ENCODE peak calls at places on chromosome 3, in five cellular contexts. F is left ventricle myocardium inferior, H is right lobe of liver, X is ovary, L is uterus. G is an unnamed sample.

GRCh38 chr3:42654331-42655201 is 1.1 kb downstream of the ZBTB47 start:
- DNase-seq in F (peak), H (peak), X (peak), L (peak), G (no peak)

GRCh38 chr3:29335438-29335837 is 54.6 kb downstream of the RBMS3 start:
- DNase-seq in F (peak), H (peak), X (peak), L (peak), G (no peak)

GRCh38 chr3:146664403-146664802 is 59.3 kb upstream of the PLSCR5 start:
- DNase-seq in F (no peak), H (no peak), X (no peak), L (no peak), G (no peak)

GRCh38 chr3:182364723-182365650 is 428.3 kb upstream of the ATP11B start:
- DNase-seq in F (no peak), H (no peak), X (no peak), L (no peak), G (no peak)

GRCh38 chr3:134252766-134253165 is 2.1 kb upstream of the RYK start:
- DNase-seq in F (no peak), H (no peak), X (no peak), L (no peak), G (no peak)

GRCh38 chr3:13273604-13274105 is 146.5 kb downstream of the NUP210 start:
- DNase-seq in F (no peak), H (no peak), X (no peak), L (no peak), G (no peak)

GRCh38 chr3:123075359-123075758 is 8.5 kb downstream of the PDIA5 start:
- DNase-seq in F (no peak), H (no peak), X (no peak), L (no peak), G (no peak)

GRCh38 chr3:67176396-67176795 is 178.3 kb downstream of the KBTBD8 start:
- DNase-seq in F (no peak), H (no peak), X (no peak), L (no peak), G (no peak)

GRCh38 chr3:29850641-29851040 is 569.8 kb downstream of the RBMS3 start:
- DNase-seq in F (no peak), H (no peak), X (no peak), L (no peak), G (no peak)

GRCh38 chr3:39193391-39193790 is 996 bp upstream of the XIRP1 start:
- DNase-seq in F (no peak), H (no peak), X (no peak), L (no peak), G (no peak)

DNA sequence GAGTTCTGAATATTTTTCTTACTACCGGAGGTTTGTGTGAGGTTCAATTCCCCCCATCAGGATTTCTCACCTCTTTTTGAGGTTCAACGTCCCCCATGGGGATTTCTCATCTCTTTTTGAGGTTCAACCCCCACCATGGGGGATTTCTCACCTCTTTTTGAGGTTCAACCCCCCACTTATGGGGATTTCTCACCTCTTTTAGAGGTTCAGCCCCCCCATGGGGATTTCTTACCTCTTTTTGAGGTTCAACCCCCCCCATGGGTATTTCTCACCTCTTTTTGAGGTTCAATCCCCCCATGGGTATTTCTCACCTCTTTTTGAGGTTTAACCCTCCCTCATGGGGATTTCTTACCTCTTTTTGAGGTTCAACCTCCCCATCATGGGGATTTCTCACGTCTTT is 26.3 kb downstream of the NDUFB4 start:
- DNase-seq in F (no peak), H (no peak), X (no peak), L (no peak), G (no peak)
- H3K27ac ChIP-seq in F (no peak), H (no peak), X (no peak), L (no peak), G (no peak)

GRCh38 chr3:148173836-148174235 is 523.9 kb upstream of the AGTR1 start:
- DNase-seq in F (no peak), H (no peak), X (no peak), L (no peak), G (no peak)

GRCh38 chr3:148175215-148175614 is 522.5 kb upstream of the AGTR1 start:
- DNase-seq in F (no peak), H (no peak), X (no peak), L (no peak), G (no peak)

DNA sequence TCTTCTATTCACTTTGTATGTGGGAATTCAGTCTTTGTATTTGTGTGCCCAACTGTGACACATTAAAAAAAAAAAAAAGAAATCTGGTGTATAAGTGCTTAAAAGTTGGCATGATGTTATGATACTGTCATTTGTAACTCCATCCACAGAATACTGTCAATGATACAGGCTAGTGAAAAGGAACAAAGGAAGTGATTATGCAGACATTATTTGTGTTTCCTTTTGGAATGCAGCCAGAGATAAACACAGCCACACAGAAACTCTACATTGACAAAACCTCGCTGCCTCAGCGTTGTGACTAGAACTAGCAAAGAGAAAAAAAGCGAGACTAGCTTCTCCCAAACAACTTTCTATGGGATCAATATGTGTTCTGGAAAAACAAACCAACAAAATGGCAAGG is 519.2 kb upstream of the AGTR1 start:
- DNase-seq in F (no peak), H (no peak), X (no peak), L (no peak), G (no peak)
- H3K27ac ChIP-seq in F (no peak), H (no peak), X (no peak), L (no peak), G (no peak)

GRCh38 chr3:5317572-5317971 is 130.1 kb downstream of the EDEM1 start:
- DNase-seq in F (no peak), H (no peak), X (no peak), L (no peak), G (no peak)

GRCh38 chr3:5324780-5325179 is 137.3 kb downstream of the EDEM1 start:
- DNase-seq in F (no peak), H (no peak), X (no peak), L (no peak), G (no peak)

GRCh38 chr3:5321941-5322340 is 134.4 kb downstream of the EDEM1 start:
- DNase-seq in F (no peak), H (no peak), X (no peak), L (no peak), G (no peak)
- H3K27ac ChIP-seq in F (no peak), H (no peak), X (no peak), L (no peak), G (no peak)

GRCh38 chr3:31957106-31957505 is 24.0 kb downstream of the OSBPL10 start:
- DNase-seq in F (no peak), H (no peak), X (no peak), L (no peak), G (peak)

GRCh38 chr3:31952205-31952604 is 28.9 kb downstream of the OSBPL10 start:
- DNase-seq in F (no peak), H (no peak), X (no peak), L (no peak), G (peak)

GRCh38 chr3:31955581-31955980 is 25.5 kb downstream of the OSBPL10 start:
- DNase-seq in F (no peak), H (no peak), X (no peak), L (no peak), G (peak)

GRCh38 chr3:31953636-31954035 is 27.4 kb downstream of the OSBPL10 start:
- DNase-seq in F (no peak), H (no peak), X (no peak), L (no peak), G (peak)

DNA sequence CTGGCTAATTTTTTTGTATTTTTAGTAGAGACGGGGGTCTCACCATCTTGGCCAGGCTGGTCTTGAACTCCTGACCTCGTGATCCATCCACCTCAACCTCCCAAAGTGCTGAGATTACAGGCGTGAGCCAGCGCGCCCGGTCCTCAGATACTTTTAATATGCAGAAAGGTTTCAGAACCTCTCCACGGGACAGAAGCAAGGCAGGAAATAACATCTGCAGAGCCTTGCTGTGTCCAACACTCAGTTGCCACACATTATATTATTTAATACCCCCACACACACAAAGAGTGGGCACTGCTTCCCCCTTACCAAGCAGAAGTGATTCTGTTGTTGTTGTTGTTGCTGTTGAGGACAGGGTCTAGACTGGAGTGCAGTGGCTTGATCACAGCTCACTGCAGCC is 28.0 kb downstream of the OSBPL10 start:
- DNase-seq in F (no peak), H (no peak), X (no peak), L (no peak), G (peak)
- H3K27ac ChIP-seq in F (no peak), H (no peak), X (no peak), L (no peak), G (no peak)

DNA sequence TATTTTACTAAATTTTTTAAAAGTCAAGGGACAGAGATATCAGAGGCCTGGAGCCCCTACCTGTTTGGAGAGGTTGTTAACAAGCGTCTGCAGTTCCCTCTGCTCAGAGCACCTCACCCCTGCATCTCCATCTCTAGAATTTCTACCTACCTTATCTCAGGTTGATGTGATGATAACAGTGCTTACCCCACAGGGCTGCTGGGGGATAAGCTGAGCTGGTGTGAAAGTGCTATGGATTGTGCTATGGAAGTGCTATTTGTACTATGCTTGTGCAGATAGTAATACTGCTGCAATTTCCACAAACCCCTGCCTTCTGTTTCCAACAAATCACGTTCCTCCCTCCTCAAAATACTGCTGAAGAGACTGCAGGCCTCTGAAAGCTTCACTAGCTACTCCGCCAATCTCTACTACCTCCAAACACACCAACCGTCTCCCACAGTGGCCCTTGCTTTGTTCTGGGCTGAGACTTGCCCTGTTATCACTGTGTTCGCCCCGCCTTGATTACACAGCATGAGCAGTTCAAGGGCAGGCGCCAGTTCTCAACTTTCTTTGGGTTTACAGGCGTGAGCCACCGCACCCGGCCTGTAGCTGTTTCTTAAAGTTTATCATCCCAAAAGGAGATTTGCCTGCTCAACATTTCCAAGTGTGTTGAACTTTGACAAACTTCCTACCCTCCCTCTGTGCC is 28.4 kb upstream of the PARL start:
- DNase-seq in F (no peak), H (no peak), X (no peak), L (no peak), G (no peak)
- H3K27ac ChIP-seq in F (no peak), H (no peak), X (no peak), L (no peak), G (no peak)

GRCh38 chr3:195085356-195086130 is 185.4 kb downstream of the XXYLT1 start:
- DNase-seq in F (peak), H (peak), X (no peak), L (no peak), G (no peak)

GRCh38 chr3:195086885-195087284 is 184.1 kb downstream of the XXYLT1 start:
- DNase-seq in F (peak), H (no peak), X (no peak), L (no peak), G (no peak)

GRCh38 chr3:195084746-195085145 is 186.2 kb downstream of the XXYLT1 start:
- DNase-seq in F (peak), H (no peak), X (no peak), L (no peak), G (no peak)

GRCh38 chr3:195086341-195086740 is 184.6 kb downstream of the XXYLT1 start:
- DNase-seq in F (peak), H (peak), X (no peak), L (no peak), G (no peak)

DNA sequence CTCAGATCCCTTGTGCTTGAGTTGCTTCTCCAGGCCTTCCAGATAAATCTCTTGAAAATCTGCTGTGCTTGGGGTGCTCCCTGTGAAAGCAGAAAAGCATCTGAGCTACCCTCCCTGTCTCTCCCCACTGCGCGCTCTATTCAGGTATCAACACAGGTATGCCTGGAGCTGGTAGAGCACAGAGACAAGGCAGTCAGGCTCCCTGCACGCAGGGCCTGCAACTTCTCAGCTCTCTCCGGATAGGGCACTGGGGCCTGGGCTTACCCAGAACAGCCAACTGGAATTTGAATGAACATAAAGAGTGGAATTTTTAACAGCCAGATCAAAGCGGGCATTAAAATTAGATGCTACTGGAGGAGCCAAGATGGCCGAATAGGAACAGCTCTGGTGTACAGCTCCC is 183.6 kb downstream of the XXYLT1 start:
- DNase-seq in F (no peak), H (no peak), X (no peak), L (no peak), G (no peak)
- H3K27ac ChIP-seq in F (no peak), H (no peak), X (no peak), L (no peak), G (no peak)

DNA sequence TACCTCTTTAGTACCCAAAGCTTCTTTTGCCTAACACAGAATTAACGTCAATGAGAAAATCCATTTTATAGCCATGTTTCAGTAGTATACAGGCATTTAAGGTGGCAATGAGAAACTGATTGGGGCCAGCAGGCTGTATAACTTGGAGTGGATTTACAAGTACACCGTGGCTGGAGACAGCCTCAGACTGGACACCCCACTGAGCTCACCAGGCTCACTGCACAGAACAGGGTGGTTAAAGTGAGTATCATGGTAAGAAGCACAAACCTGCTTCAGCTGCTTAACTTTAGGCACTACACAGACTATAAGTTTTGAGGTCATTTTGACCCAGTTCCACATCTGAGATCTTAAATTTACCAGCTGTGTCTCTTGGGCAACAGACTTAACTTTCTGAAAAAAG is 8.8 kb downstream of the CPOX start:
- DNase-seq in F (no peak), H (no peak), X (no peak), L (no peak), G (no peak)
- H3K27ac ChIP-seq in F (no peak), H (no peak), X (no peak), L (no peak), G (no peak)

GRCh38 chr3:57118279-57118678 is 46.9 kb downstream of the IL17RD start:
- DNase-seq in F (no peak), H (no peak), X (no peak), L (no peak), G (no peak)

GRCh38 chr3:57120803-57121174 is 44.4 kb downstream of the IL17RD start:
- DNase-seq in F (no peak), H (no peak), X (no peak), L (no peak), G (no peak)

GRCh38 chr3:57120040-57120802 is 44.9 kb downstream of the IL17RD start:
- DNase-seq in F (no peak), H (no peak), X (no peak), L (peak), G (no peak)
- H3K27ac ChIP-seq in F (no peak), H (no peak), X (no peak), L (peak), G (no peak)

DNA sequence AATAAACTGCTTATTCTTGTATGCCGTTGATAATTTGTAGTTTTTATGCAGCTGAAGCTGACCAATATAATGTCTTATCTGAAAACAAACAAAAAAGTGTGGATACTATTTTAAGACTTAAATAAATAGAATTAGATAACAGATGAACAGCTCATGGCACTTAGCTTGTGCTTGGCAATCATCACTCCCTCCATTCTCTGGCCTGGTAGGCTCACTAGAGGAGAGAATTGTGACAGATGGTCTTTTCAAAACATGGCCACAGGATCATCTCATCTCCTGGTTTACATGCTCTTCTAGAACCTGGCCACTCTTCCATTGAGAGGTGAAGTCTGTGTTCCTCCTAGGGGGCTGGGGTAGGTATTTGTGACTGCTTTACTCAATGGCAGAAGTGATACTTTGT is 58.4 kb upstream of the RBP1 start:
- DNase-seq in F (no peak), H (no peak), X (no peak), L (no peak), G (peak)
- H3K27ac ChIP-seq in F (peak), H (no peak), X (no peak), L (no peak), G (no peak)